ENCODE peak calls at places on chromosomes 7 and 10, in six cellular contexts. U is HuH-7, D is NCI-H1092 treated with DMSO at 0.1 percent for 48 hours, O is NCI-H446 treated with DMSO at 0.1 percent for 48 hours, A is skeletal muscle cell, C is aorta. Y is an unnamed sample.

GRCh38 chr7:57789130-57789529 is 339.2 kb downstream of the ZNF716 start:
- DNase-seq in A (no peak), C (no peak), O (no peak), D (no peak), U (no peak), Y (no peak)

GRCh38 chr10:15176269-15176668 is 7.8 kb upstream of the NMT2 start:
- DNase-seq in A (no peak), U (no peak), C (no peak), D (no peak), O (no peak), Y (no peak)

GRCh38 chr7:138186951-138187351 is 110.7 kb downstream of the AKR1D1 start:
- DNase-seq in A (peak), O (no peak), D (no peak), U (no peak), C (no peak), Y (peak)

GRCh38 chr10:48505394-48506112 is 99.3 kb downstream of the ARHGAP22 start:
- DNase-seq in A (no peak), D (no peak), C (no peak), O (no peak), U (no peak), Y (no peak)

GRCh38 chr7:31249671-31250070 is 90.9 kb downstream of the NEUROD6 start:
- DNase-seq in A (no peak), C (no peak), O (no peak), D (no peak), U (no peak), Y (peak)

GRCh38 chr7:54339074-54339473 is 203.1 kb upstream of the VSTM2A start:
- DNase-seq in A (peak), O (no peak), U (no peak), C (no peak), D (no peak), Y (no peak)

GRCh38 chr10:6327906-6328707 is 125.4 kb downstream of the PFKFB3 start:
- DNase-seq in C (no peak), D (no peak), O (no peak), U (no peak), A (no peak), Y (no peak)

GRCh38 chr10:115082521-115082920 is 10.6 kb upstream of the ATRNL1 start:
- DNase-seq in O (no peak), A (no peak), D (no peak), C (no peak), U (no peak), Y (no peak)

GRCh38 chr7:141300816-141301215 is 227.0 kb downstream of the TMEM178B start:
- DNase-seq in D (no peak), U (no peak), C (no peak), A (no peak), O (no peak), Y (no peak)

GRCh38 chr7:119377-120163 is 72.8 kb upstream of the FAM20C start:
- DNase-seq in O (no peak), U (no peak), D (no peak), A (no peak), C (no peak), Y (no peak)

GRCh38 chr10:112990271-112990670 is 40.2 kb downstream of the TCF7L2 start:
- DNase-seq in O (no peak), C (no peak), U (no peak), D (no peak), A (no peak), Y (no peak)

Y was measured in occipital lobe.